ENCODE peak calls at places on chromosomes 4 and X, in ten cellular contexts. One of them, this sample, is unnamed.

GRCh38 chr4:75107703-75108612 is 175.0 kb downstream of the PARM1 start:
- DNase-seq in mucosa of descending colon: no peak
- DNase-seq in breast epithelium: no peak
- DNase-seq in fibroblast of pulmonary artery: no peak
- DNase-seq in mesothelial cell of epicardium: no peak
- DNase-seq in GM06990: peak
- DNase-seq in AG04450: no peak
- DNase-seq in heart right ventricle: no peak
- DNase-seq in RWPE2: no peak
- DNase-seq in fibroblast of lung: no peak
- DNase-seq in this sample: no peak

GRCh38 chrX:13662537-13662841 is 9.5 kb downstream of the TCEANC start:
- DNase-seq in mucosa of descending colon: no peak
- DNase-seq in breast epithelium: no peak
- DNase-seq in fibroblast of pulmonary artery: peak
- DNase-seq in mesothelial cell of epicardium: no peak
- DNase-seq in GM06990: no peak
- DNase-seq in AG04450: no peak
- DNase-seq in heart right ventricle: no peak
- DNase-seq in RWPE2: no peak
- DNase-seq in fibroblast of lung: peak
- DNase-seq in this sample: no peak

GRCh38 chr4:8157944-8158709 is 486 bp downstream of the ABLIM2 start:
- DNase-seq in mucosa of descending colon: peak
- DNase-seq in breast epithelium: no peak
- DNase-seq in fibroblast of pulmonary artery: no peak
- DNase-seq in mesothelial cell of epicardium: no peak
- DNase-seq in GM06990: no peak
- DNase-seq in AG04450: no peak
- DNase-seq in heart right ventricle: no peak
- DNase-seq in RWPE2: no peak
- DNase-seq in fibroblast of lung: no peak
- DNase-seq in this sample: no peak

GRCh38 chr4:48015216-48015615 is 1.3 kb downstream of the CNGA1 start:
- DNase-seq in mucosa of descending colon: no peak
- DNase-seq in breast epithelium: no peak
- DNase-seq in fibroblast of pulmonary artery: no peak
- DNase-seq in mesothelial cell of epicardium: no peak
- DNase-seq in GM06990: no peak
- DNase-seq in AG04450: no peak
- DNase-seq in heart right ventricle: no peak
- DNase-seq in RWPE2: no peak
- DNase-seq in fibroblast of lung: no peak
- DNase-seq in this sample: no peak

GRCh38 chr4:161133877-161134276 is 1029.9 kb downstream of the FSTL5 start:
- DNase-seq in mucosa of descending colon: no peak
- DNase-seq in breast epithelium: no peak
- DNase-seq in fibroblast of pulmonary artery: no peak
- DNase-seq in mesothelial cell of epicardium: no peak
- DNase-seq in GM06990: no peak
- DNase-seq in AG04450: no peak
- DNase-seq in heart right ventricle: no peak
- DNase-seq in RWPE2: no peak
- DNase-seq in fibroblast of lung: no peak
- DNase-seq in this sample: no peak

GRCh38 chr4:64822405-64822804 is 413.2 kb upstream of the TECRL start:
- DNase-seq in mucosa of descending colon: no peak
- DNase-seq in breast epithelium: no peak
- DNase-seq in fibroblast of pulmonary artery: no peak
- DNase-seq in mesothelial cell of epicardium: no peak
- DNase-seq in GM06990: no peak
- DNase-seq in AG04450: no peak
- DNase-seq in heart right ventricle: no peak
- DNase-seq in RWPE2: no peak
- DNase-seq in fibroblast of lung: no peak
- DNase-seq in this sample: no peak

GRCh38 chr4:1231637-1232360 is 17.1 kb downstream of the CTBP1 start:
- DNase-seq in mucosa of descending colon: peak
- DNase-seq in breast epithelium: no peak
- DNase-seq in fibroblast of pulmonary artery: no peak
- DNase-seq in mesothelial cell of epicardium: no peak
- DNase-seq in GM06990: no peak
- DNase-seq in AG04450: no peak
- DNase-seq in heart right ventricle: peak
- DNase-seq in RWPE2: no peak
- DNase-seq in fibroblast of lung: no peak
- DNase-seq in this sample: no peak

GRCh38 chrX:96791559-96791958 is 92.1 kb upstream of the RPA4 start:
- DNase-seq in mucosa of descending colon: no peak
- DNase-seq in breast epithelium: no peak
- DNase-seq in fibroblast of pulmonary artery: peak
- DNase-seq in mesothelial cell of epicardium: no peak
- DNase-seq in GM06990: no peak
- DNase-seq in AG04450: no peak
- DNase-seq in heart right ventricle: no peak
- DNase-seq in RWPE2: no peak
- DNase-seq in fibroblast of lung: peak
- DNase-seq in this sample: no peak

DNA sequence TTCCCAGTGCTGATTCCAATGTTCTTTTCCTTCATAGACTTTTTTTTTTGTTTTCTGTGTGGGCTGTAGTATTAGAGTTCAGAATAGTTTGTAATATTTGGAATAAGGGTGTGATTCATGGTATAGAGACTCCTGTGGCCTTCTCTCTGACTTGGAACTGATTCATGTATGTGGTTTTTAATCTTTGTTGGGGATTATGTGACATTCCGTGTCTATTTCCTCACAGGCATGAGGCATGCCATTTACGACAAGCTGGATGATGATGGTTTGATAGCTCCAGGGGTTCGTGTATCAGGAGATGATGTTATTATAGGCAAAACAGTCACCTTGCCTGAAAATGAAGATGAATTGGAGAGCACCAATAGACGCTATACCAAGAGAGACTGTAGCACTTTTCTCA is 44.4 kb downstream of the POLR2B start:
- DNase-seq in mucosa of descending colon: no peak
- DNase-seq in breast epithelium: no peak
- DNase-seq in fibroblast of pulmonary artery: peak
- DNase-seq in mesothelial cell of epicardium: no peak
- DNase-seq in GM06990: no peak
- DNase-seq in AG04450: peak
- DNase-seq in heart right ventricle: no peak
- DNase-seq in RWPE2: no peak
- DNase-seq in fibroblast of lung: peak
- DNase-seq in this sample: no peak
- TF ChIP-seq CTCF in mucosa of descending colon: no peak
- TF ChIP-seq CTCF in breast epithelium: no peak
- TF ChIP-seq CTCF in fibroblast of pulmonary artery: no peak
- TF ChIP-seq CTCF in mesothelial cell of epicardium: no peak
- TF ChIP-seq CTCF in GM06990: no peak
- TF ChIP-seq CTCF in AG04450: no peak
- TF ChIP-seq CTCF in heart right ventricle: no peak
- TF ChIP-seq CTCF in RWPE2: no peak
- TF ChIP-seq CTCF in fibroblast of lung: no peak
- TF ChIP-seq CTCF in this sample: no peak

GRCh38 chr4:128536746-128537145 is 249.1 kb upstream of the PGRMC2 start:
- DNase-seq in mucosa of descending colon: no peak
- DNase-seq in breast epithelium: no peak
- DNase-seq in fibroblast of pulmonary artery: no peak
- DNase-seq in mesothelial cell of epicardium: no peak
- DNase-seq in GM06990: no peak
- DNase-seq in AG04450: no peak
- DNase-seq in heart right ventricle: no peak
- DNase-seq in RWPE2: no peak
- DNase-seq in fibroblast of lung: no peak
- DNase-seq in this sample: no peak

GRCh38 chr4:128543726-128544125 is 256.1 kb upstream of the PGRMC2 start:
- DNase-seq in mucosa of descending colon: no peak
- DNase-seq in breast epithelium: no peak
- DNase-seq in fibroblast of pulmonary artery: no peak
- DNase-seq in mesothelial cell of epicardium: no peak
- DNase-seq in GM06990: no peak
- DNase-seq in AG04450: no peak
- DNase-seq in heart right ventricle: no peak
- DNase-seq in RWPE2: no peak
- DNase-seq in fibroblast of lung: no peak
- DNase-seq in this sample: no peak

GRCh38 chr4:128542047-128542446 is 254.4 kb upstream of the PGRMC2 start:
- DNase-seq in mucosa of descending colon: no peak
- DNase-seq in breast epithelium: no peak
- DNase-seq in fibroblast of pulmonary artery: no peak
- DNase-seq in mesothelial cell of epicardium: no peak
- DNase-seq in GM06990: no peak
- DNase-seq in AG04450: no peak
- DNase-seq in heart right ventricle: no peak
- DNase-seq in RWPE2: no peak
- DNase-seq in fibroblast of lung: peak
- DNase-seq in this sample: no peak

GRCh38 chr4:128540122-128540521 is 252.5 kb upstream of the PGRMC2 start:
- DNase-seq in mucosa of descending colon: no peak
- DNase-seq in breast epithelium: no peak
- DNase-seq in fibroblast of pulmonary artery: no peak
- DNase-seq in mesothelial cell of epicardium: no peak
- DNase-seq in GM06990: no peak
- DNase-seq in AG04450: no peak
- DNase-seq in heart right ventricle: no peak
- DNase-seq in RWPE2: no peak
- DNase-seq in fibroblast of lung: no peak
- DNase-seq in this sample: no peak

DNA sequence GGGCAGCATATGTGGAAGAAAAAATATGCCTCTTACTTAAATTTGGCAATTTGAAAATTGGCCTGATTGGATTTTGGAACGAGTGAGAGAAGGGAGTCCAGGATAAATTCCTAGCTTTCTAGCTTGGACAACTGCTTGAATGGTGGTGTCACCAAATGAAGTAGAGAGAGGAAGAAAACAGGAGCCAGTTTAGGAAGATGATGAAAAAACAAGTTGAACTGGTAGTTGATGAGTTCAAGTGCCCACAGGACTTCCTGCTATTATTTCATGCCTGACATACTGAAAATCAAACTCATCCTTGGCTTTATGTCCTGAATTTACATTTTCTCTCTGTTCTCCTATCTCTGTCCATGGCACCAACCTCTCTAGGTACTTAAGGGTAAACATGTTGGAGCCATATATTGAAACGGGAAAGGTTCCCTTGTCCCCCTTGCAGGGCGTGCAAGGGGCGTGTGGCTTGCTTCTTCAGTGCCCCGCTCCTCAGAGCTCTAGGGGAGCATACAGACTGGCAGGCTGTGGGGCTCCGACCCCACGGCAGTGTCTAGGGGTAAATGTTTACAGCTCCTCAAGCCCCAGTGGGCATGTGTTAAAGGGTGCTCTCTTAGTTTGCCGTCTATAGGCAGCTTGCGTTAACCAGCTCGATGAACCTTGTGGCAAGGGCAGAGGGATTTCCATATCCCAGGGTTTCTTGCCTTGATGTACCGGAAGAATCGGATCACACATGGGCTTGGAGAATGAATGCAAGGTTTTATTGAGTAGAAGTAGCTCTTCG is 250.7 kb upstream of the PGRMC2 start:
- DNase-seq in mucosa of descending colon: no peak
- DNase-seq in breast epithelium: no peak
- DNase-seq in fibroblast of pulmonary artery: no peak
- DNase-seq in mesothelial cell of epicardium: no peak
- DNase-seq in GM06990: no peak
- DNase-seq in AG04450: no peak
- DNase-seq in heart right ventricle: no peak
- DNase-seq in RWPE2: no peak
- DNase-seq in fibroblast of lung: no peak
- DNase-seq in this sample: no peak
- TF ChIP-seq CTCF in mucosa of descending colon: no peak
- TF ChIP-seq CTCF in breast epithelium: no peak
- TF ChIP-seq CTCF in fibroblast of pulmonary artery: no peak
- TF ChIP-seq CTCF in mesothelial cell of epicardium: no peak
- TF ChIP-seq CTCF in GM06990: no peak
- TF ChIP-seq CTCF in AG04450: no peak
- TF ChIP-seq CTCF in heart right ventricle: no peak
- TF ChIP-seq CTCF in RWPE2: no peak
- TF ChIP-seq CTCF in fibroblast of lung: no peak
- TF ChIP-seq CTCF in this sample: no peak

GRCh38 chr4:164700471-164700870 is 53.5 kb upstream of the SMIM31 start:
- DNase-seq in mucosa of descending colon: no peak
- DNase-seq in breast epithelium: no peak
- DNase-seq in fibroblast of pulmonary artery: no peak
- DNase-seq in mesothelial cell of epicardium: no peak
- DNase-seq in GM06990: peak
- DNase-seq in AG04450: no peak
- DNase-seq in heart right ventricle: no peak
- DNase-seq in RWPE2: no peak
- DNase-seq in fibroblast of lung: no peak
- DNase-seq in this sample: peak
- TF ChIP-seq CTCF in mucosa of descending colon: no peak
- TF ChIP-seq CTCF in breast epithelium: no peak
- TF ChIP-seq CTCF in fibroblast of pulmonary artery: no peak
- TF ChIP-seq CTCF in mesothelial cell of epicardium: peak
- TF ChIP-seq CTCF in GM06990: peak
- TF ChIP-seq CTCF in AG04450: no peak
- TF ChIP-seq CTCF in heart right ventricle: no peak
- TF ChIP-seq CTCF in RWPE2: no peak
- TF ChIP-seq CTCF in fibroblast of lung: no peak
- TF ChIP-seq CTCF in this sample: peak

GRCh38 chrX:78624884-78625283 is 34.2 kb downstream of the RTL3 start:
- DNase-seq in mucosa of descending colon: no peak
- DNase-seq in breast epithelium: no peak
- DNase-seq in fibroblast of pulmonary artery: no peak
- DNase-seq in mesothelial cell of epicardium: no peak
- DNase-seq in GM06990: no peak
- DNase-seq in AG04450: no peak
- DNase-seq in heart right ventricle: no peak
- DNase-seq in RWPE2: no peak
- DNase-seq in fibroblast of lung: no peak
- DNase-seq in this sample: no peak

GRCh38 chrX:78618987-78619386 is 40.1 kb downstream of the RTL3 start:
- DNase-seq in mucosa of descending colon: no peak
- DNase-seq in breast epithelium: no peak
- DNase-seq in fibroblast of pulmonary artery: no peak
- DNase-seq in mesothelial cell of epicardium: no peak
- DNase-seq in GM06990: no peak
- DNase-seq in AG04450: no peak
- DNase-seq in heart right ventricle: no peak
- DNase-seq in RWPE2: no peak
- DNase-seq in fibroblast of lung: no peak
- DNase-seq in this sample: no peak

GRCh38 chrX:78619829-78620228 is 39.3 kb downstream of the RTL3 start:
- DNase-seq in mucosa of descending colon: no peak
- DNase-seq in breast epithelium: no peak
- DNase-seq in fibroblast of pulmonary artery: peak
- DNase-seq in mesothelial cell of epicardium: no peak
- DNase-seq in GM06990: no peak
- DNase-seq in AG04450: no peak
- DNase-seq in heart right ventricle: peak
- DNase-seq in RWPE2: no peak
- DNase-seq in fibroblast of lung: peak
- DNase-seq in this sample: no peak

GRCh38 chrX:78625292-78625909 is 33.7 kb downstream of the RTL3 start:
- DNase-seq in mucosa of descending colon: no peak
- DNase-seq in breast epithelium: no peak
- DNase-seq in fibroblast of pulmonary artery: no peak
- DNase-seq in mesothelial cell of epicardium: no peak
- DNase-seq in GM06990: no peak
- DNase-seq in AG04450: no peak
- DNase-seq in heart right ventricle: no peak
- DNase-seq in RWPE2: no peak
- DNase-seq in fibroblast of lung: no peak
- DNase-seq in this sample: no peak

DNA sequence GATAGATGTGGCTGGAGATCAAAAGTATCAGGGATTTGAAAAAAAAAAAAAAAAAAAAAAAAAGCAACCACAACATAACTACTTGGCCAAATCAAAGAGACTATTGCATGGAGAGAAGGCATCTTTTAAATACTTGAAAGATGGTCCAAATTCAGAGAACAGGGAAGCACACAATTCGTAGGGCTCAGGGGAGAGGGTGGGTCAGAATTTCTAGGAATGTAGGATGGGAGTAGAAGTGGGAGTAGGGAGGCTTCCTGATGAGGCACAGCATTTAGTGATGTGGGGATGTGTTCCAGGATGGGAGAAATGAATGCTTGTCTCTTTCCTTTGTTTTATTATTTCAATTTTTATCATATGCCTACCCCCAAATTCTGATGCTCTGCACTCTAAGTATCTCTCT is 36.3 kb downstream of the RTL3 start:
- DNase-seq in mucosa of descending colon: no peak
- DNase-seq in breast epithelium: no peak
- DNase-seq in fibroblast of pulmonary artery: no peak
- DNase-seq in mesothelial cell of epicardium: no peak
- DNase-seq in GM06990: no peak
- DNase-seq in AG04450: no peak
- DNase-seq in heart right ventricle: no peak
- DNase-seq in RWPE2: no peak
- DNase-seq in fibroblast of lung: no peak
- DNase-seq in this sample: no peak
- TF ChIP-seq CTCF in mucosa of descending colon: no peak
- TF ChIP-seq CTCF in breast epithelium: no peak
- TF ChIP-seq CTCF in fibroblast of pulmonary artery: no peak
- TF ChIP-seq CTCF in mesothelial cell of epicardium: no peak
- TF ChIP-seq CTCF in GM06990: no peak
- TF ChIP-seq CTCF in AG04450: no peak
- TF ChIP-seq CTCF in heart right ventricle: no peak
- TF ChIP-seq CTCF in RWPE2: no peak
- TF ChIP-seq CTCF in fibroblast of lung: no peak
- TF ChIP-seq CTCF in this sample: no peak

This sample was measured in WERI-Rb-1.